ENCODE peak calls at places on chromosomes 13 and 19, in six cellular contexts. M is Caco-2, H is astrocyte of the spinal cord, W is dorsolateral prefrontal cortex, G is RWPE1, Q is AG04450. R is an unnamed sample.
A peak's percentile ranks its signal among the peaks of the same experiment; 100 is the strongest.

GRCh38 chr19:38658462-38659306 is 11.2 kb downstream of the ACTN4 start:
- DNase-seq in M (peak; percentile 81), H (peak; percentile 100), W (no peak), G (peak; percentile 91), Q (peak; percentile 98), R (no peak)

GRCh38 chr13:83065136-83065535 is 817.1 kb downstream of the SLITRK1 start:
- DNase-seq in M (no peak), H (peak; percentile 87), W (no peak), G (peak; percentile 0), Q (no peak), R (no peak)

GRCh38 chr13:34822681-34823080 is 119.4 kb upstream of the NBEA start:
- DNase-seq in M (no peak), H (no peak), W (no peak), G (no peak), Q (no peak), R (no peak)

GRCh38 chr19:6234527-6234926 is 45.2 kb downstream of the MLLT1 start:
- DNase-seq in M (no peak), H (no peak), W (no peak), G (no peak), Q (no peak), R (no peak)

GRCh38 chr19:34461375-34462100 is 20.0 kb upstream of the WTIP start:
- DNase-seq in M (no peak), H (peak; percentile 9), W (no peak), G (no peak), Q (no peak), R (no peak)

GRCh38 chr13:99417821-99418662 is 83.2 kb upstream of the TM9SF2 start:
- DNase-seq in M (no peak), H (no peak), W (no peak), G (no peak), Q (no peak), R (no peak)

GRCh38 chr13:101204270-101205011 is 211.9 kb downstream of the NALCN start:
- DNase-seq in M (no peak), H (peak; percentile 33), W (no peak), G (no peak), Q (no peak), R (no peak)

GRCh38 chr13:65926750-65927171 is 1303.4 kb downstream of the PCDH9 start:
- DNase-seq in M (peak; percentile 38), H (no peak), W (peak; percentile 44), G (no peak), Q (no peak), R (no peak)

GRCh38 chr13:33334831-33335230 is 49.3 kb upstream of the STARD13 start:
- DNase-seq in M (no peak), H (no peak), W (no peak), G (no peak), Q (no peak), R (no peak)

GRCh38 chr19:46839752-46840151 is 10.9 kb downstream of the AP2S1 start:
- DNase-seq in M (no peak), H (no peak), W (no peak), G (no peak), Q (no peak), R (no peak)

GRCh38 chr19:42361545-42361910 is 28.6 kb downstream of the CNFN start:
- DNase-seq in M (no peak), H (no peak), W (no peak), G (no peak), Q (no peak), R (no peak)

GRCh38 chr19:31214086-31214485 is 135.2 kb downstream of the TSHZ3 start:
- DNase-seq in M (no peak), H (peak; percentile 100), W (no peak), G (peak; percentile 96), Q (peak; percentile 98), R (peak; percentile 89)

GRCh38 chr13:42926043-42926442 is 66.0 kb downstream of the EPSTI1 start:
- DNase-seq in M (no peak), H (no peak), W (no peak), G (no peak), Q (no peak), R (no peak)

GRCh38 chr19:38500450-38500849 is 67.0 kb downstream of the RYR1 start:
- DNase-seq in M (no peak), H (no peak), W (no peak), G (no peak), Q (no peak), R (no peak)

GRCh38 chr13:34634443-34634842 is 307.6 kb upstream of the NBEA start:
- DNase-seq in M (no peak), H (no peak), W (no peak), G (no peak), Q (no peak), R (no peak)

GRCh38 chr13:45678282-45678681 is 23.8 kb upstream of the CBY2 start:
- DNase-seq in M (no peak), H (no peak), W (no peak), G (no peak), Q (no peak), R (no peak)

GRCh38 chr19:38711726-38712153 is 32.5 kb downstream of the CAPN12 start:
- DNase-seq in M (no peak), H (peak; percentile 98), W (no peak), G (no peak), Q (peak; percentile 86), R (no peak)

GRCh38 chr19:14683439-14683838 is 6.4 kb upstream of the ZNF333 start:
- DNase-seq in M (no peak), H (no peak), W (no peak), G (no peak), Q (no peak), R (no peak)

GRCh38 chr19:55261671-55262126 is 2.9 kb upstream of the PPP6R1 start:
- DNase-seq in M (no peak), H (no peak), W (no peak), G (no peak), Q (no peak), R (no peak)

GRCh38 chr13:32880636-32881035 is 135.6 kb upstream of the KL start:
- DNase-seq in M (no peak), H (no peak), W (no peak), G (no peak), Q (no peak), R (peak; percentile 64)

GRCh38 chr19:56507446-56508281 is at the start of gene ZNF471:
- DNase-seq in M (no peak), H (peak; percentile 99), W (peak; percentile 100), G (peak; percentile 69), Q (peak; percentile 97), R (no peak)

GRCh38 chr19:44758596-44758995 is 10.1 kb downstream of the BCL3 start:
- DNase-seq in M (no peak), H (no peak), W (no peak), G (no peak), Q (no peak), R (no peak)

DNA sequence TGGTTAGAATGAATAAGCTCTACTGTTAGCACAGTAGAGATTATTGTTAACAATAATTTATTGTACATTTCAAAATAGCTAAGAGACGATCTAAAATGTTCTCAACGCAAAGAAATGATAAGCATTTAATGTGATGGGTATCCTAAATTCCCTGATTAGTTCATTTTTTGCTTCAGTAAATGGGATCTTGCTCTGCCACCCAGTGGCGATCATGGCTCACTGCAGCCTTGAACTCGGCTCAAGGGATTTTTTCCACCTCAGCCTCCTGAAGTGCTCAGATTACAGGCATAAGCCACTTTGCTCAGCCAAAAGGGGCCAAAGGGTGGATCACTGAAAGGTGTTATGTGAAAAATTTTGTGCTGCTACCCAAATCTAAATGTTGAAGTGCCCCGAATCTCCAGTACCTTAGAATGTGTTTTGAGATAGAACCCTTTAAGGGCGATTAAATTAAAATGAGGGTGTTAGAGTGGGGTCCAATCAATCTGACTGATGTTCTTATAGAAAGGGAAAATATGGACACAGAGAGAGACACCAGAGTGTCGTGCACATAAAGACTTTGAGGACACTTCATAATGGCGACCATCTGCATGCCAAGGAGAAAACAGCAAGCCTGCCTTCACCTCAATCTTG is 31.5 kb upstream of the ZNF766 start:
- DNase-seq in M (peak; percentile 69), H (peak; percentile 72), W (peak; percentile 63), G (no peak), Q (peak; percentile 54), R (no peak)
- TF ChIP-seq CTCF in M (peak; percentile 90), H (peak; percentile 91), W (peak; percentile 88), G (peak; percentile 88), Q (peak; percentile 91), R (peak; percentile 92)

GRCh38 chr13:66994097-66994496 is 236.0 kb downstream of the PCDH9 start:
- DNase-seq in M (peak; percentile 20), H (peak; percentile 86), W (peak; percentile 83), G (peak; percentile 18), Q (no peak), R (peak; percentile 85)
- TF ChIP-seq CTCF in M (no peak), H (peak; percentile 84), W (peak; percentile 74), G (peak; percentile 57), Q (peak; percentile 81), R (peak; percentile 53)

DNA sequence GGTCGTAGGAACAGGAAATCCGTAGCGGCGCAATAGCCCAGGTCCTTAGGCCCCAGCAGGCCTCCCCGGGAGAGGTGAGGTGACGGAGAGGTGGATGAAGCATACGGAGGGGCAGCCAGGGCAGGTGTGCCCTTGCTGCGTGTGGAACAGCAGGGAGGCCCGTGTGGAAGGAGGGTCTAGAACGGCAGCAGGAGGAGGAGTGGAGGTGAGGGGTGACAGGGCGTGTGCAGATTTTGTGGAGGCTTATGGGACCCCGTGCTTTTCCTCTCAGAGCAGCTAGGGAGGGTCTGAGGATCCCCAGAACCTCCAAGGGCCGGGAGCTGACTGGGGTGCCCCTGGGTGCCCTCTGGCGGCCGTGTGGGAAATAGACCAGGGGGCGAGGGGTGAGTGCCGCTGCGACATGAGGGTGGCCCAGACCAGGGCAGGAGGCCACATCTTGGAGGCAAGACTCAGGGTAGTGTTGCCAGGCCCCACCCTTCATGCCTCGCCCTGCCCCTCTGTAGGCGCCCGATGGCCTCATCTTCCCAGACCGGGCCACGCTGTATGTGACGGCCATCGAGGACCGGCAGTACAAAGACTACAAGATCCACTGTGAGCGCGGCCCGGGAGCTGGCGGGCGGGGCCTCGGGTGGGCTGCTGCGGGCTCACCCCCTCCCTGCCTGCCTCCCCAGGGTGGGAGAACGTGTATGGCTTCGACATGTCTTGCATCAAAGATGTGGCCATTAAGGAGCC is 5.0 kb upstream of the ADM5 start:
- DNase-seq in M (peak; percentile 51), H (no peak), W (no peak), G (no peak), Q (no peak), R (no peak)
- TF ChIP-seq CTCF in M (peak; percentile 47), H (peak; percentile 57), W (no peak), G (peak; percentile 69), Q (peak; percentile 50), R (peak; percentile 30)

GRCh38 chr19:728011-728410 is 19.3 kb downstream of the PALM start:
- DNase-seq in M (no peak), H (no peak), W (no peak), G (no peak), Q (no peak), R (no peak)

GRCh38 chr19:730382-730668 is 20.6 kb upstream of the MISP start:
- DNase-seq in M (no peak), H (no peak), W (no peak), G (no peak), Q (no peak), R (no peak)

GRCh38 chr19:729564-730381 is 21.0 kb downstream of the PALM start:
- DNase-seq in M (no peak), H (no peak), W (no peak), G (no peak), Q (no peak), R (no peak)

GRCh38 chr19:725461-726089 is 16.8 kb downstream of the PALM start:
- DNase-seq in M (no peak), H (no peak), W (no peak), G (no peak), Q (no peak), R (no peak)

GRCh38 chr19:726993-727956 is 18.5 kb downstream of the PALM start:
- DNase-seq in M (no peak), H (no peak), W (no peak), G (no peak), Q (no peak), R (no peak)
- TF ChIP-seq CTCF in M (no peak), H (no peak), W (no peak), G (no peak), Q (no peak), R (no peak)

GRCh38 chr19:48752511-48753365 is at the start of gene FUT1:
- DNase-seq in M (peak; percentile 99), H (no peak), W (peak; percentile 56), G (peak; percentile 88), Q (no peak), R (no peak)
- TF ChIP-seq CTCF in M (peak; percentile 71), H (no peak), W (no peak), G (no peak), Q (no peak), R (no peak)

R was measured in osteocyte.